ENCODE peak calls at places on chromosome 21, in five cellular contexts. F is cortex of kidney; H is amniotic epithelial cell; D is glomerular endothelial cell; W is activated naive CD4-positive, alpha-beta T cell. Y is an unnamed sample.

GRCh38 chr21:37763298-37763697 is 153.0 kb downstream of the KCNJ6 start:
- DNase-seq in H (no peak), F (no peak), W (no peak), D (no peak), Y (no peak)

GRCh38 chr21:44774972-44775371 is 26.6 kb downstream of the UBE2G2 start:
- DNase-seq in F (no peak), D (no peak), H (no peak), W (no peak), Y (no peak)

GRCh38 chr21:34592120-34592561 is 22.8 kb downstream of the RCAN1 start:
- DNase-seq in F (no peak), D (no peak), W (no peak), H (peak), Y (no peak)

GRCh38 chr21:32456497-32456918 is 44.0 kb downstream of the EVA1C start:
- DNase-seq in D (no peak), H (peak), W (no peak), F (no peak), Y (no peak)

GRCh38 chr21:22421416-22422190 is 1423.4 kb downstream of the NCAM2 start:
- DNase-seq in D (no peak), W (no peak), F (no peak), H (no peak), Y (no peak)

GRCh38 chr21:29271927-29272333 is 26.8 kb upstream of the BACH1 start:
- DNase-seq in H (peak), D (no peak), F (no peak), W (no peak), Y (no peak)

GRCh38 chr21:38830667-38831525 is 25.2 kb downstream of the ETS2 start:
- DNase-seq in D (no peak), F (no peak), H (no peak), W (no peak), Y (no peak)

GRCh38 chr21:33917421-33917820 is 1.8 kb upstream of the ATP5PO start:
- DNase-seq in D (no peak), H (no peak), F (no peak), W (no peak), Y (no peak)

GRCh38 chr21:44914176-44914874 is 6.4 kb downstream of the ITGB2 start:
- DNase-seq in H (no peak), F (no peak), D (no peak), W (no peak), Y (no peak)

GRCh38 chr21:16377120-16377658 is 647.4 kb downstream of the USP25 start:
- DNase-seq in D (no peak), F (no peak), W (no peak), H (peak), Y (no peak)

GRCh38 chr21:42570841-42571387 is 57.3 kb downstream of the SLC37A1 start:
- DNase-seq in W (no peak), F (no peak), D (no peak), H (no peak), Y (no peak)

GRCh38 chr21:16423921-16424320 is 694.1 kb downstream of the USP25 start:
- DNase-seq in D (no peak), W (no peak), H (no peak), F (no peak), Y (no peak)

GRCh38 chr21:17539323-17539722 is 26.5 kb downstream of the CXADR start:
- DNase-seq in D (no peak), H (no peak), W (no peak), F (no peak), Y (no peak)

GRCh38 chr21:25862596-25862995 is 127.8 kb downstream of the GABPA start:
- DNase-seq in D (no peak), H (peak), F (no peak), W (no peak), Y (no peak)

GRCh38 chr21:41388259-41388658 is 26.4 kb downstream of the MX2 start:
- DNase-seq in H (no peak), W (no peak), D (no peak), F (no peak), Y (no peak)

GRCh38 chr21:20997633-20998455 is at the start of gene NCAM2:
- DNase-seq in F (no peak), W (peak), D (no peak), H (peak), Y (no peak)

GRCh38 chr21:26194326-26194725 is 23.8 kb upstream of the APP start:
- DNase-seq in W (no peak), F (no peak), H (no peak), D (no peak), Y (no peak)

GRCh38 chr21:43716376-43717165 is 2.4 kb upstream of the PDXK start:
- DNase-seq in H (no peak), D (no peak), W (no peak), F (no peak), Y (no peak)

GRCh38 chr21:46517361-46517760 is 58.7 kb downstream of the DIP2A start:
- DNase-seq in H (no peak), F (no peak), W (no peak), D (no peak), Y (no peak)

GRCh38 chr21:46295996-46296752 is 10.0 kb downstream of the YBEY start:
- DNase-seq in W (no peak), H (peak), F (no peak), D (no peak), Y (no peak)

GRCh38 chr21:42892931-42893660 is at the start of gene NDUFV3:
- DNase-seq in W (peak), D (peak), F (peak), H (peak), Y (peak)

GRCh38 chr21:34615487-34615814 is 538 bp upstream of the RCAN1 start:
- DNase-seq in W (no peak), F (no peak), H (no peak), D (no peak), Y (no peak)

GRCh38 chr21:39156024-39156423 is 27.2 kb downstream of the PSMG1 start:
- DNase-seq in H (no peak), W (no peak), F (no peak), D (no peak), Y (no peak)

GRCh38 chr21:33229776-33230517 is at the start of gene IFNAR2:
- DNase-seq in H (peak), W (peak), F (no peak), D (no peak), Y (no peak)

GRCh38 chr21:21029159-21029558 is 30.9 kb downstream of the NCAM2 start:
- DNase-seq in H (no peak), D (no peak), F (no peak), W (no peak), Y (no peak)

GRCh38 chr21:36791695-36792451 is 93.0 kb downstream of the SIM2 start:
- DNase-seq in D (no peak), F (no peak), W (no peak), H (no peak), Y (peak)

GRCh38 chr21:31803039-31804007 is 69.5 kb upstream of the HUNK start:
- DNase-seq in H (no peak), F (no peak), W (no peak), D (no peak), Y (no peak)

GRCh38 chr21:46598563-46599250 is 6.2 kb downstream of the S100B start:
- DNase-seq in W (no peak), D (no peak), F (no peak), H (no peak), Y (no peak)

GRCh38 chr21:15121655-15122120 is 56.9 kb upstream of the NRIP1 start:
- DNase-seq in W (no peak), D (no peak), F (no peak), H (peak), Y (no peak)

GRCh38 chr21:35616090-35616489 is 444.2 kb downstream of the SETD4 start:
- DNase-seq in F (no peak), H (peak), W (no peak), D (no peak), Y (no peak)

Y was measured in cerebellar nuclear complex.